ENCODE peak calls at places on chromosomes 1 and 21, in six cellular contexts. L is A549, B is NB4, N is heart left ventricle, S is stomach, X is uterus. C is an unnamed sample.

GRCh38 chr1:66944330-66945274 is 19.8 kb downstream of the MIER1 start:
- DNase-seq in X (peak; percentile 70), N (no peak), S (no peak), B (no peak), L (no peak), C (no peak)

GRCh38 chr1:114828251-114828650 is 26.4 kb upstream of the SYCP1 start:
- DNase-seq in S (no peak), B (no peak), L (no peak), N (no peak), X (no peak), C (no peak)

GRCh38 chr1:26965628-26966027 is 5.4 kb upstream of the KDF1 start:
- DNase-seq in S (no peak), N (no peak), X (no peak), B (no peak), L (no peak), C (no peak)

GRCh38 chr1:234911787-234912186 is 216.8 kb downstream of the TOMM20 start:
- DNase-seq in B (no peak), S (no peak), N (peak; percentile 62), L (no peak), X (no peak), C (no peak)

GRCh38 chr1:199273837-199274379 is 635.1 kb downstream of the PTPRC start:
- DNase-seq in X (no peak), L (no peak), B (peak; percentile 57), S (peak; percentile 62), N (no peak), C (no peak)

GRCh38 chr1:111745670-111746613 is 6.7 kb upstream of the INKA2 start:
- DNase-seq in N (peak; percentile 64), B (no peak), X (peak; percentile 38), S (no peak), L (no peak), C (peak; percentile 45)

GRCh38 chr1:59006932-59007331 is 223.1 kb upstream of the JUN start:
- DNase-seq in S (no peak), X (no peak), L (no peak), B (no peak), N (no peak), C (no peak)

GRCh38 chr1:117828206-117828605 is 101.2 kb downstream of the GDAP2 start:
- DNase-seq in B (no peak), N (peak; percentile 84), S (no peak), X (no peak), L (no peak), C (no peak)

GRCh38 chr1:167059045-167059728 is 31.0 kb downstream of the GPA33 start:
- DNase-seq in X (peak; percentile 69), B (peak; percentile 70), N (peak; percentile 63), S (peak; percentile 78), L (peak; percentile 52), C (peak; percentile 81)

GRCh38 chr21:36676039-36676950 is 22.6 kb upstream of the SIM2 start:
- DNase-seq in L (no peak), X (no peak), B (no peak), N (no peak), S (no peak), C (no peak)

GRCh38 chr1:93603106-93603505 is 78.5 kb downstream of the BCAR3 start:
- DNase-seq in S (no peak), X (no peak), L (no peak), N (no peak), B (no peak), C (no peak)

GRCh38 chr1:25538165-25538860 is 5.1 kb upstream of the LDLRAP1 start:
- DNase-seq in N (no peak), S (no peak), L (peak; percentile 45), B (no peak), X (no peak), C (no peak)

GRCh38 chr21:45613881-45614280 is 29.6 kb upstream of the PCBP3 start:
- DNase-seq in S (no peak), L (no peak), N (no peak), X (no peak), B (no peak), C (no peak)

GRCh38 chr1:54857741-54858665 is 29.0 kb downstream of the DHCR24 start:
- DNase-seq in B (peak; percentile 24), L (no peak), X (no peak), N (no peak), S (peak; percentile 23), C (no peak)

GRCh38 chr1:168340796-168341510 is 60.3 kb downstream of the TBX19 start:
- DNase-seq in L (no peak), N (no peak), B (peak; percentile 32), X (no peak), S (no peak), C (no peak)

GRCh38 chr21:46457801-46458314 is 833 bp upstream of the DIP2A start:
- DNase-seq in B (peak; percentile 79), X (no peak), S (peak; percentile 30), L (peak; percentile 16), N (peak; percentile 56), C (peak; percentile 81)

GRCh38 chr1:194533641-194534040 is 1347.2 kb upstream of the B3GALT2 start:
- DNase-seq in L (no peak), S (no peak), N (no peak), B (no peak), X (no peak), C (no peak)

GRCh38 chr1:159752135-159752580 is 28.6 kb upstream of the DUSP23 start:
- DNase-seq in N (peak; percentile 68), L (no peak), B (no peak), X (peak; percentile 76), S (no peak), C (no peak)

GRCh38 chr1:93137604-93138292 is 42.5 kb downstream of the TMED5 start:
- DNase-seq in S (no peak), L (no peak), B (no peak), N (no peak), X (no peak), C (no peak)

GRCh38 chr1:22030473-22030872 is 22.0 kb upstream of the CDC42 start:
- DNase-seq in X (no peak), S (no peak), L (no peak), B (peak; percentile 42), N (no peak), C (no peak)

GRCh38 chr1:22026924-22027289 is 25.4 kb downstream of the CELA3A start:
- DNase-seq in N (no peak), X (no peak), B (no peak), L (no peak), S (no peak), C (no peak)

GRCh38 chr1:22030057-22030456 is 22.5 kb upstream of the CDC42 start:
- DNase-seq in X (no peak), B (no peak), L (no peak), S (no peak), N (no peak), C (no peak)

GRCh38 chr1:22025368-22026154 is 24.1 kb downstream of the CELA3A start:
- DNase-seq in L (peak; percentile 69), B (peak; percentile 94), X (peak; percentile 85), N (peak; percentile 88), S (peak; percentile 85), C (peak; percentile 91)

GRCh38 chr1:22031214-22031962 is 21.1 kb upstream of the CDC42 start:
- DNase-seq in N (peak; percentile 57), S (peak; percentile 46), X (no peak), L (no peak), B (no peak), C (no peak)
- TF ChIP-seq POLR2A in N (peak; percentile 34), S (no peak), X (no peak), L (no peak), B (no peak), C (peak; percentile 18)

GRCh38 chr1:152044386-152044785 is 7.6 kb upstream of the S100A11 start:
- DNase-seq in N (no peak), L (no peak), X (no peak), S (no peak), B (no peak), C (no peak)

GRCh38 chr1:152048641-152048970 is 11.8 kb upstream of the S100A11 start:
- DNase-seq in X (no peak), S (no peak), B (no peak), N (no peak), L (no peak), C (no peak)

GRCh38 chr1:152047954-152048640 is 11.3 kb upstream of the S100A11 start:
- DNase-seq in S (peak; percentile 88), L (peak; percentile 84), B (peak; percentile 99), N (peak; percentile 94), X (peak; percentile 93), C (peak; percentile 89)

GRCh38 chr1:152049291-152050073 is 12.7 kb upstream of the S100A11 start:
- DNase-seq in B (peak; percentile 69), X (no peak), S (no peak), L (no peak), N (no peak), C (no peak)

GRCh38 chr1:152047607-152047953 is 10.8 kb upstream of the S100A11 start:
- DNase-seq in L (peak; percentile 36), B (no peak), X (peak; percentile 84), S (peak; percentile 77), N (peak; percentile 40), C (no peak)
- TF ChIP-seq POLR2A in L (no peak), B (no peak), X (no peak), S (no peak), N (no peak), C (no peak)

GRCh38 chr1:178684111-178684510 is 40.9 kb upstream of the RALGPS2 start:
- DNase-seq in S (no peak), B (no peak), L (no peak), X (no peak), N (no peak), C (no peak)

GRCh38 chr1:178683304-178683703 is 41.7 kb upstream of the RALGPS2 start:
- DNase-seq in L (no peak), N (no peak), S (no peak), B (no peak), X (no peak), C (no peak)

GRCh38 chr1:178682886-178683285 is 42.2 kb upstream of the RALGPS2 start:
- DNase-seq in X (no peak), B (no peak), S (no peak), N (no peak), L (no peak), C (no peak)

GRCh38 chr1:178686407-178686806 is 38.6 kb upstream of the RALGPS2 start:
- DNase-seq in L (no peak), X (no peak), S (no peak), N (no peak), B (no peak), C (no peak)

GRCh38 chr1:178684542-178685000 is 40.5 kb upstream of the RALGPS2 start:
- DNase-seq in B (no peak), N (no peak), S (no peak), L (peak; percentile 33), X (no peak), C (no peak)
- TF ChIP-seq POLR2A in B (no peak), N (no peak), S (no peak), L (no peak), X (no peak), C (no peak)

DNA sequence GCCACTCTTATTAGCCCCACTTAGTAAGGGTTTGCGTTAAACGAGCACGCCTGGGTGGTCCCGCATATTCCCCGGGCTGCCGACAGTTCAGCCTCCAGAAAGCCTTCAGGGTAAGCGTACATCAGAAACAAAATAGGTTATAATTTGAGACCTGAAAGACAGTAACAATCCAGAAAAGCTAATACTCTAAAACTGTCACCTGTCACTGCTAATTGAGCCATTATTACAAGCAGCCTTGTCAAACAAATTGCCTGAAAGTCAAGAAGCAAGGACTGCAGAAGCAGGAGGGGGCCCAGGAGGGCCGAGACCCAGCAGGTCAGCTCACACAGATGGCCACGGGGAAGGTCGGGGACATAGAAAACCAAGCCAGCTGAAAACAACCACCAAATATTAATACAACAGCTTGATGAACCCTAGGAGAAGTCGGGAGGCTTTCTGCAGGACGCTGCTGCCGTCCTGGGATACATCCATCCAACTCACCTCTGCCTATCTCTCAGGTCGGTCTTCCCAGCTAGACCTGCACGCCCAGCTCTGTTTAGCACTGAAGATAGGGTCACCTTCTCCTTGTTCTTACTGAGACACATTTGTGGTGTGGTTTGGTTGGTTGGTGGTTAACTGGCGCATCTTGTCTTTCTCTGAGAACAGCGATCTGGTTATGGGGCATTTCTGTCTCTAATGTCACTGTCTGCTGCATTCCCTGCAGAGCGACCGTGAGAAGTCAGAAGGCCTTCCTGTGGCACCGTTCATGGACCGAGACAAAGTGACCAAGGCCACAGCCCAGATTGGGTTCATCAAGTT is 110.8 kb downstream of the WDR4 start:
- DNase-seq in S (no peak), B (no peak), L (no peak), X (no peak), N (no peak), C (no peak)
- TF ChIP-seq POLR2A in S (no peak), B (no peak), L (no peak), X (no peak), N (no peak), C (no peak)

C was measured in erythroblast.